ENCODE peak calls at places on chromosomes 16 and 17, in nine cellular contexts. V is A172, C is AG08395, N is cardiac fibroblast, T is AG10803, Q is AML-193, A is T follicular helper cell, I is fibroblast of lung, B is ACHN. K is an unnamed sample.

GRCh38 chr16:79664407-79664806 is 63.9 kb upstream of the MAF start:
- DNase-seq in A (no peak), N (no peak), Q (no peak), V (no peak), T (no peak), I (no peak), C (no peak), B (no peak), K (no peak)

GRCh38 chr16:22071352-22071923 is 20.9 kb upstream of the VWA3A start:
- DNase-seq in V (no peak), C (no peak), N (peak), A (no peak), B (no peak), T (no peak), I (no peak), Q (no peak), K (no peak)

GRCh38 chr17:14699569-14700190 is 398.8 kb downstream of the HS3ST3B1 start:
- DNase-seq in B (no peak), I (no peak), T (no peak), Q (no peak), N (no peak), A (no peak), C (no peak), V (no peak), K (no peak)

GRCh38 chr17:75748706-75749105 is 16.3 kb downstream of the GALK1 start:
- DNase-seq in T (no peak), C (no peak), B (no peak), N (no peak), I (no peak), V (no peak), A (no peak), Q (no peak), K (no peak)

GRCh38 chr16:68425498-68426354 is 22.6 kb downstream of the SMPD3 start:
- DNase-seq in I (no peak), B (no peak), N (no peak), Q (no peak), C (no peak), A (no peak), V (no peak), T (no peak), K (no peak)

GRCh38 chr17:50638851-50639767 is 4.4 kb downstream of the ABCC3 start:
- DNase-seq in V (peak), N (peak), I (peak), C (peak), B (peak), Q (peak), A (no peak), T (peak), K (no peak)

GRCh38 chr17:28950752-28951427 is 428 bp downstream of the PHF12 start:
- DNase-seq in C (no peak), T (no peak), V (no peak), Q (no peak), I (no peak), A (no peak), N (no peak), B (no peak), K (no peak)

GRCh38 chr16:83212301-83212841 is 585.6 kb downstream of the CDH13 start:
- DNase-seq in C (no peak), V (no peak), N (no peak), B (no peak), T (no peak), I (no peak), A (no peak), Q (no peak), K (no peak)

GRCh38 chr17:72136692-72137550 is 16.1 kb downstream of the SOX9 start:
- DNase-seq in I (peak), B (no peak), A (no peak), Q (no peak), V (peak), N (peak), C (peak), T (peak), K (no peak)

GRCh38 chr17:7173687-7174602 is 5.2 kb downstream of the ASGR1 start:
- DNase-seq in V (no peak), B (no peak), A (peak), I (peak), C (no peak), T (no peak), Q (peak), N (no peak), K (no peak)

GRCh38 chr17:51060396-51060795 is 60.3 kb downstream of the SPAG9 start:
- DNase-seq in I (no peak), V (no peak), C (no peak), B (no peak), N (no peak), A (no peak), Q (no peak), T (no peak), K (no peak)

K was measured in activated CD4-positive, CD25-positive, alpha-beta regulatory T cell.